ENCODE peak calls at places on chromosomes 1 and 21, in eight cellular contexts. T is posterior vena cava; M is GM18507; B is NCI-H1417 treated with DMSO at 0.1 percent for 48 hours; V is stimulated activated CD4-positive, alpha-beta T cell treated with anti-CD3 and anti-CD28 coated beads, Interleukin-2, amount 100 ng/mL, for 48 hours; U is T-helper 1 cell; Q is left lung; E is NCI-H1092. N is an unnamed sample.
A peak's percentile ranks its signal among the peaks of the same experiment; 100 is the strongest.

GRCh38 chr1:5455056-5455455 is 537.2 kb downstream of the NPHP4 start:
- DNase-seq in T (no peak), M (no peak), B (no peak), V (no peak), U (no peak), Q (no peak), E (no peak), N (no peak)

GRCh38 chr21:38771536-38771935 is 34.2 kb upstream of the ETS2 start:
- DNase-seq in T (no peak), M (no peak), B (no peak), V (no peak), U (no peak), Q (no peak), E (no peak), N (no peak)

GRCh38 chr1:161930064-161930463 is 93.6 kb downstream of the OLFML2B start:
- DNase-seq in T (no peak), M (no peak), B (no peak), V (no peak), U (no peak), Q (no peak), E (no peak), N (no peak)

GRCh38 chr1:84721152-84721551 is 30.9 kb upstream of the SSX2IP start:
- DNase-seq in T (no peak), M (no peak), B (no peak), V (no peak), U (no peak), Q (no peak), E (no peak), N (no peak)

GRCh38 chr1:41726899-41727748 is 191.6 kb downstream of the HIVEP3 start:
- DNase-seq in T (peak; percentile 91), M (peak; percentile 48), B (no peak), V (no peak), U (peak; percentile 35), Q (peak; percentile 95), E (no peak), N (peak; percentile 59)

GRCh38 chr1:239303289-239303688 is 83.1 kb upstream of the CHRM3 start:
- DNase-seq in T (no peak), M (no peak), B (no peak), V (no peak), U (no peak), Q (no peak), E (no peak), N (no peak)

GRCh38 chr1:203800001-203800400 is 4.6 kb downstream of the ZBED6 start:
- DNase-seq in T (no peak), M (no peak), B (no peak), V (no peak), U (no peak), Q (no peak), E (no peak), N (no peak)

GRCh38 chr1:39434797-39435395 is 56.5 kb upstream of the BMP8A start:
- DNase-seq in T (no peak), M (no peak), B (no peak), V (no peak), U (no peak), Q (no peak), E (no peak), N (no peak)

GRCh38 chr1:24888971-24889670 is 41.0 kb downstream of the RUNX3 start:
- DNase-seq in T (no peak), M (no peak), B (no peak), V (no peak), U (no peak), Q (no peak), E (no peak), N (no peak)

GRCh38 chr1:153356392-153357075 is 1.1 kb upstream of the S100A9 start:
- DNase-seq in T (no peak), M (no peak), B (no peak), V (no peak), U (no peak), Q (no peak), E (no peak), N (no peak)

GRCh38 chr21:34073749-34074282 is 438 bp downstream of the MRPS6 start:
- DNase-seq in T (peak; percentile 84), M (peak; percentile 15), B (no peak), V (peak; percentile 15), U (no peak), Q (peak; percentile 91), E (no peak), N (no peak)

GRCh38 chr1:156608036-156608674 is 6.9 kb upstream of the GPATCH4 start:
- DNase-seq in T (no peak), M (no peak), B (peak; percentile 21), V (peak; percentile 54), U (peak; percentile 77), Q (no peak), E (peak; percentile 52), N (peak; percentile 82)

GRCh38 chr1:235336903-235337302 is 8.5 kb downstream of the GGPS1 start:
- DNase-seq in T (no peak), M (no peak), B (no peak), V (no peak), U (peak; percentile 65), Q (no peak), E (no peak), N (peak; percentile 52)

GRCh38 chr1:109210058-109210457 is 3.7 kb upstream of the SARS1 start:
- DNase-seq in T (no peak), M (no peak), B (no peak), V (no peak), U (no peak), Q (no peak), E (no peak), N (no peak)

GRCh38 chr1:210635108-210635507 is 306.4 kb downstream of the HHAT start:
- DNase-seq in T (no peak), M (no peak), B (no peak), V (no peak), U (no peak), Q (no peak), E (no peak), N (no peak)

GRCh38 chr1:40438391-40439015 is 11.8 kb upstream of the ZFP69B start:
- DNase-seq in T (no peak), M (no peak), B (no peak), V (peak; percentile 15), U (no peak), Q (no peak), E (no peak), N (peak; percentile 24)

GRCh38 chr1:178438432-178438831 is 58.3 kb downstream of the CLEC20A start:
- DNase-seq in T (no peak), M (no peak), B (no peak), V (no peak), U (no peak), Q (no peak), E (no peak), N (no peak)

GRCh38 chr1:116255486-116255885 is 117.6 kb upstream of the ATP1A1 start:
- DNase-seq in T (no peak), M (no peak), B (no peak), V (no peak), U (no peak), Q (no peak), E (no peak), N (no peak)

GRCh38 chr1:54280652-54281051 is 80.7 kb downstream of the MRPL37 start:
- DNase-seq in T (no peak), M (no peak), B (no peak), V (no peak), U (peak; percentile 23), Q (no peak), E (no peak), N (peak; percentile 78)

GRCh38 chr1:152110860-152111514 is 4.3 kb downstream of the TCHH start:
- DNase-seq in T (peak; percentile 79), M (no peak), B (no peak), V (no peak), U (peak; percentile 60), Q (peak; percentile 84), E (peak; percentile 12), N (no peak)

GRCh38 chr1:247110627-247111258 is 6.6 kb upstream of the ZNF669 start:
- DNase-seq in T (no peak), M (no peak), B (no peak), V (peak; percentile 32), U (peak; percentile 20), Q (peak; percentile 10), E (no peak), N (no peak)

N was measured in Jurkat, Clone E6-1.